ENCODE peak calls at places on chromosomes 1 and 21, in nine cellular contexts. W is esophagus squamous epithelium; B is PC-3; L is fibroblast of lung; M is CD8-positive, alpha-beta memory T cell; E is CD8-positive, alpha-beta T cell; A is CD4-positive, alpha-beta memory T cell; V is IMR-90; C is neuronal stem cell. T is an unnamed sample.

GRCh38 chr1:237105826-237106225 is 63.8 kb downstream of the RYR2 start:
- DNase-seq in V (no peak), B (no peak), E (no peak), W (no peak), C (no peak), L (no peak), A (no peak), M (no peak), T (no peak)

GRCh38 chr1:88216441-88216840 is 467.6 kb upstream of the PKN2 start:
- DNase-seq in C (no peak), A (no peak), W (no peak), M (no peak), E (no peak), L (no peak), B (peak; percentile 14), V (no peak), T (no peak)

GRCh38 chr1:52032785-52033131 is 852 bp downstream of the KTI12 start:
- DNase-seq in L (peak; percentile 59), E (no peak), A (no peak), M (no peak), W (no peak), V (peak; percentile 60), B (peak; percentile 45), C (no peak), T (peak; percentile 59)

GRCh38 chr1:199746985-199747384 is 280.5 kb upstream of the NR5A2 start:
- DNase-seq in L (no peak), C (no peak), B (no peak), E (no peak), M (no peak), A (no peak), W (no peak), V (no peak), T (no peak)

GRCh38 chr21:37153193-37153934 is 80.3 kb downstream of the TTC3 start:
- DNase-seq in L (peak; percentile 68), C (no peak), E (no peak), B (peak; percentile 94), V (peak; percentile 88), W (no peak), M (no peak), A (no peak), T (no peak)

GRCh38 chr1:235295902-235296350 is 32.1 kb downstream of the ARID4B start:
- DNase-seq in L (peak; percentile 45), M (no peak), V (peak; percentile 81), B (peak; percentile 93), C (no peak), E (no peak), W (no peak), A (no peak), T (no peak)

GRCh38 chr1:36089393-36090121 is 865 bp downstream of the ADPRS start:
- DNase-seq in E (no peak), B (no peak), W (no peak), A (no peak), L (peak; percentile 35), M (no peak), C (no peak), V (peak; percentile 58), T (peak; percentile 44)

GRCh38 chr1:39266269-39266668 is 61.8 kb downstream of the MACF1 start:
- DNase-seq in C (no peak), L (peak; percentile 36), A (no peak), B (peak; percentile 20), M (no peak), W (no peak), E (no peak), V (no peak), T (no peak)

GRCh38 chr1:79859212-79859948 is 852.9 kb upstream of the ADGRL4 start:
- DNase-seq in B (peak; percentile 47), V (peak; percentile 76), C (no peak), L (peak; percentile 70), W (no peak), E (no peak), A (no peak), M (no peak), T (no peak)

GRCh38 chr1:160621633-160622413 is 25.0 kb downstream of the SLAMF1 start:
- DNase-seq in W (no peak), A (no peak), L (no peak), M (no peak), V (no peak), C (no peak), E (no peak), B (no peak), T (no peak)
- H3K4me1 ChIP-seq in W (peaks cover 3% of the 10 kb centered on the region), A (peaks cover 95% of the 10 kb centered on the region), L (no peaks in the 10 kb centered on the region), M (peaks cover 67% of the 10 kb centered on the region), V (no peaks in the 10 kb centered on the region), C (no peaks in the 10 kb centered on the region), E (peaks cover 32% of the 10 kb centered on the region), B (no peaks in the 10 kb centered on the region), T (peaks cover 9% of the 10 kb centered on the region)

DNA sequence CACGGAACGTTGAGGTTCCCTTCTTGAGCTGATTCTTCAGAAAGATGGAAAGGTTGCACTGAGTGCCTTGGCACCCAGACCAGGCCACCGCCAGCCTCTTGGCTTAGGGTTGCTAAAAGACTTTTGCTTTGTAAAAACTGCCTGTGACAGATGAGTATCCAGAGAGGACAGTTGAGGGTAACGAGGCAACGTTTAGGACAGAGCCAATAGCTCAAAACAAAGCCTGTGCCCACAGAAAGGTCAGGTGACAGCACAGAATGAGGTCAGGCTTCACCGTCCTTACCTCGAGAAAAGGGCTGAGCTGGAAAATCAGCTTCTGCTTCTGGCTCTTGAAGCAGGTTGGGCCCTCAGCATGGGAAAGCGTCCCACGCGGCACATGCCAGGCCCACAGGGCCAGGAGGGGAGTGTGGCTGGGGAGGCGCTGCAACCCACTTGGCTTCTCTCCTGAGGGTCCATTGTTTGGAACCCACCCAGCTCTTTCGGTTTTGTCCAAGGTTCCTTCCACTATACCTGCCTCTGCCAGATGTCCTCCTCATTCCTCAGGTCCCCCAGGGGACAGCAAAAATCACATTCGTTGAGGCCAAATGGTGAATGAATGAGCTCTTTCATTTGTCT is 55.5 kb downstream of the SCCPDH start:
- DNase-seq in E (no peak), B (no peak), A (no peak), W (no peak), L (no peak), C (no peak), M (no peak), V (no peak), T (no peak)
- H3K4me3 ChIP-seq in E (no peak overlapping the region), B (no peak overlapping the region), A (no peak overlapping the region), W (no peak overlapping the region), L (no peak overlapping the region), C (no peak overlapping the region), M (no peak overlapping the region), V (no peak overlapping the region), T (no peak overlapping the region)

DNA sequence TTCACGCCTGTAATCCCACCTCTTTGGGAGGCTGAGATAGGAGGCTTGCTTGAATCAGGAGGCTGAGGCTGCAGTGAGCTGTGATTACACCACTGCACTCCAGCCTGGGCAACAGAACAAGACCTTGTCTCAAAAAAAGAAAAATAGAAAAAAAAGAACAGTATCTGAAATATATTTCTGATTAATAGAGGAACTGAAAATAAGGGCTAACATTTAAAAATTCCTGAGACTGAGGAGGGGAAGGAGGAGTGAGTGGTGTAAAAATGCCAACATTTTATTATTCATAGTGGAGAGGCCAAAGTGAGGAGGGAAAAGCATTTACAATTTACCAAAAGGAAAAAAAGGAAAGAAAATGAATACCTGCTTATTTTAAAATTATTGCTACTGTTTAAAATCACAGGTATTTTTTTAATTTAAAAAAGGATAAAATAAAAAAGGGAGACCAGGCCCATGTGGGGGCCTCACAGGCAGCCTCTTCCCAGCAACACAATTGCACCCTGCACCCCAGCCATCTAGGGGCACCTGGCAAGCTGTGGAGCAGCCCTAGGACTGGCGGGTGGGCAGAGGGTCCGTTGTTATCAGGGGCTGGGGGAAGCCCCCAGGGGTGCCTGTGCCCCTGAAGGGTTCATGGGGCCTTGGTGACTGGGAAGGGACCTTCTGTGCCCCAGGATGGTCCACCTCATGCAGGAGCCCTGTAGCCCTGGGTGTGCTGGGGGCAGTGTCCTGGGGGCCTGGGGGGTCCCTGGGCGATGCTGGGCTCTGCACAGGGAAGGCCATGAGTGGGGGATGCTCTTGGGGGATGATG is 34.9 kb upstream of the ADARB1 start:
- DNase-seq in B (no peak), M (no peak), A (no peak), W (no peak), V (no peak), L (no peak), E (no peak), C (no peak), T (no peak)
- H3K27me3 ChIP-seq in B (no peaks in the 10 kb centered on the region), M (peaks cover 5% of the 10 kb centered on the region), A (no peaks in the 10 kb centered on the region), W (no peaks in the 10 kb centered on the region), V (no peaks in the 10 kb centered on the region), L (peaks cover 8% of the 10 kb centered on the region), E (no peaks in the 10 kb centered on the region), C (no peaks in the 10 kb centered on the region), T (no peaks in the 10 kb centered on the region)

DNA sequence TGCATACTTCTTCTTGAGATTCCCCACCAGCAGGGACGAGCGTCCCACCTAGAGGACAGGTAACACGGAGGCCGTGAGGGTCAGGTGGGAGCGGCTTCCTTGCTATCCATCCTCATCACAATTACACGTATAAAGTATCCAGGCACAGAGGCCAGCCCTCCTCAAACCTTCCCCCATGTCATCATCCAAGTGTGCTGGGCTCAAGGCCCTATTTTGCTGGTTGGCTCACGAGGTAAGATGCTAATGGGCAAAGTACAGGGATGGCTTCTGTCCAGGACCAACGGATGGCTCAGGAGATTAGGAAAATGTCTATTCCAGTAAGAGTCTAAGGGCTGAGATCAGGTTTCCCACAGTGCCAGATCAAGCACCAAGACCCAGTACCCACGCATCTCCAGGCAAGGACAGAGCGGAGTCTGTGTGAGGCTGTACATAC is 11.5 kb upstream of the A3GALT2 start:
- DNase-seq in W (no peak), B (no peak), A (no peak), E (no peak), V (peak; percentile 41), M (no peak), C (no peak), L (no peak), T (no peak)
- H3K4me1 ChIP-seq in W (peaks cover 96% of the 10 kb centered on the region), B (peaks cover 24% of the 10 kb centered on the region), A (no peaks in the 10 kb centered on the region), E (no peaks in the 10 kb centered on the region), V (peaks cover 35% of the 10 kb centered on the region), M (peaks cover 7% of the 10 kb centered on the region), C (peaks cover 2% of the 10 kb centered on the region), L (peaks cover 64% of the 10 kb centered on the region), T (peaks cover 3% of the 10 kb centered on the region)

GRCh38 chr1:118564961-118565360 is 379.9 kb upstream of the SPAG17 start:
- DNase-seq in A (no peak), V (no peak), W (no peak), M (no peak), L (no peak), E (no peak), B (no peak), C (no peak), T (no peak)
- H3K4me3 ChIP-seq in A (no peak overlapping the region), V (no peak overlapping the region), W (no peak overlapping the region), M (no peak overlapping the region), L (no peak overlapping the region), E (no peak overlapping the region), B (no peak overlapping the region), C (no peak overlapping the region), T (no peak overlapping the region)

T was measured in HAP-1.